ENCODE peak calls at places on chromosomes 3 and 15, in ten cellular contexts. M is HEK293T; U is NCI-H345; Q is esophagus squamous epithelium; X is NCI-H524; J is AG10803; T is osteocyte; Y is ELR; F is CD4-positive, CD25-positive, alpha-beta regulatory T cell; L is adipocyte. C is an unnamed sample.

GRCh38 chr15:96049323-96049722 is 281.2 kb upstream of the NR2F2 start:
- DNase-seq in M (no peak), U (no peak), Q (no peak), X (no peak), J (no peak), T (no peak), Y (no peak), F (no peak), L (no peak), C (no peak)

GRCh38 chr15:74725241-74725774 is at the start of gene CYP1A1:
- DNase-seq in M (peak; percentile 61), U (peak; percentile 53), Q (no peak), X (no peak), J (no peak), T (no peak), Y (peak; percentile 33), F (no peak), L (peak; percentile 19), C (no peak)

GRCh38 chr3:27796365-27796875 is 74.3 kb upstream of the EOMES start:
- DNase-seq in M (no peak), U (no peak), Q (no peak), X (no peak), J (no peak), T (no peak), Y (no peak), F (no peak), L (no peak), C (no peak)

GRCh38 chr3:90016492-90017065 is 909.2 kb downstream of the EPHA3 start:
- DNase-seq in M (no peak), U (no peak), Q (no peak), X (no peak), J (no peak), T (no peak), Y (no peak), F (no peak), L (peak; percentile 15), C (no peak)

GRCh38 chr15:77870195-77871065 is 207.1 kb downstream of the TBC1D2B start:
- DNase-seq in M (peak; percentile 78), U (peak; percentile 34), Q (no peak), X (peak; percentile 47), J (peak; percentile 57), T (peak; percentile 90), Y (peak; percentile 69), F (no peak), L (peak; percentile 81), C (peak; percentile 83)

GRCh38 chr3:3817870-3818269 is 18.6 kb downstream of the LRRN1 start:
- DNase-seq in M (no peak), U (no peak), Q (no peak), X (no peak), J (no peak), T (no peak), Y (no peak), F (no peak), L (no peak), C (no peak)

GRCh38 chr15:70062321-70062956 is 35.3 kb downstream of the TLE3 start:
- DNase-seq in M (peak; percentile 72), U (peak; percentile 94), Q (no peak), X (no peak), J (peak; percentile 97), T (no peak), Y (peak; percentile 46), F (no peak), L (peak; percentile 17), C (no peak)

GRCh38 chr15:45434168-45434567 is 55.8 kb upstream of the GATM start:
- DNase-seq in M (no peak), U (no peak), Q (no peak), X (no peak), J (no peak), T (no peak), Y (no peak), F (no peak), L (no peak), C (no peak)

GRCh38 chr3:32508731-32509130 is 6.1 kb upstream of the CMTM6 start:
- DNase-seq in M (no peak), U (no peak), Q (no peak), X (no peak), J (peak; percentile 78), T (no peak), Y (no peak), F (no peak), L (peak; percentile 79), C (no peak)

GRCh38 chr15:42065478-42065877 is 28.9 kb downstream of the PLA2G4D start:
- DNase-seq in M (no peak), U (no peak), Q (no peak), X (no peak), J (no peak), T (no peak), Y (no peak), F (no peak), L (no peak), C (no peak)

GRCh38 chr3:177124882-177125281 is 72.4 kb downstream of the TBL1XR1 start:
- DNase-seq in M (no peak), U (no peak), Q (no peak), X (no peak), J (no peak), T (no peak), Y (no peak), F (no peak), L (peak; percentile 55), C (no peak)

GRCh38 chr3:2097641-2098191 is 950 bp upstream of the CNTN4 start:
- DNase-seq in M (no peak), U (peak; percentile 10), Q (no peak), X (no peak), J (no peak), T (no peak), Y (no peak), F (no peak), L (peak; percentile 1), C (no peak)

GRCh38 chr3:127809211-127809610 is 13.1 kb downstream of the MGLL start:
- DNase-seq in M (no peak), U (no peak), Q (no peak), X (no peak), J (no peak), T (no peak), Y (no peak), F (no peak), L (no peak), C (no peak)

GRCh38 chr3:25897019-25897418 is 107.1 kb downstream of the OXSM start:
- DNase-seq in M (peak; percentile 56), U (no peak), Q (no peak), X (no peak), J (no peak), T (no peak), Y (peak; percentile 47), F (no peak), L (peak; percentile 5), C (peak; percentile 78)

GRCh38 chr3:98702166-98702565 is 61.0 kb upstream of the ST3GAL6 start:
- DNase-seq in M (no peak), U (no peak), Q (no peak), X (no peak), J (no peak), T (no peak), Y (peak; percentile 70), F (no peak), L (peak; percentile 15), C (no peak)

C was measured in Karpas-422.